ENCODE peak calls at places on chromosomes 11 and 22, in ten cellular contexts. One of them, this sample, is unnamed.
A peak's percentile ranks its signal among the peaks of the same experiment; 100 is the strongest.

GRCh38 chr22:50001388-50002231 is 11.0 kb downstream of the IL17REL start:
- DNase-seq in tibial nerve: no peak
- DNase-seq in NCI-H1694 treated with DMSO at 0.1 percent for 48 hours: no peak
- DNase-seq in GM23248: no peak
- DNase-seq in GM12865: no peak
- DNase-seq in BE2C: no peak
- DNase-seq in KBM-7: no peak
- DNase-seq in activated T-cell treated with anti-CD3 and anti-CD28 coated beads, Interleukin-2, amount 50 U/mL, for 4 hours: no peak
- DNase-seq in pons: no peak
- DNase-seq in germinal center: peak; percentile 38
- DNase-seq in this sample: no peak

GRCh38 chr11:12275818-12276217 is 101.6 kb upstream of the PARVA start:
- DNase-seq in tibial nerve: no peak
- DNase-seq in NCI-H1694 treated with DMSO at 0.1 percent for 48 hours: no peak
- DNase-seq in GM23248: no peak
- DNase-seq in GM12865: no peak
- DNase-seq in BE2C: no peak
- DNase-seq in KBM-7: no peak
- DNase-seq in activated T-cell treated with anti-CD3 and anti-CD28 coated beads, Interleukin-2, amount 50 U/mL, for 4 hours: no peak
- DNase-seq in pons: no peak
- DNase-seq in germinal center: no peak
- DNase-seq in this sample: no peak

GRCh38 chr11:114168691-114169090 is 109.2 kb downstream of the ZBTB16 start:
- DNase-seq in tibial nerve: peak; percentile 11
- DNase-seq in NCI-H1694 treated with DMSO at 0.1 percent for 48 hours: no peak
- DNase-seq in GM23248: no peak
- DNase-seq in GM12865: no peak
- DNase-seq in BE2C: no peak
- DNase-seq in KBM-7: no peak
- DNase-seq in activated T-cell treated with anti-CD3 and anti-CD28 coated beads, Interleukin-2, amount 50 U/mL, for 4 hours: no peak
- DNase-seq in pons: no peak
- DNase-seq in germinal center: no peak
- DNase-seq in this sample: no peak

GRCh38 chr11:64037027-64037633 is 1.4 kb downstream of the FLRT1 start:
- DNase-seq in tibial nerve: no peak
- DNase-seq in NCI-H1694 treated with DMSO at 0.1 percent for 48 hours: no peak
- DNase-seq in GM23248: no peak
- DNase-seq in GM12865: no peak
- DNase-seq in BE2C: no peak
- DNase-seq in KBM-7: no peak
- DNase-seq in activated T-cell treated with anti-CD3 and anti-CD28 coated beads, Interleukin-2, amount 50 U/mL, for 4 hours: no peak
- DNase-seq in pons: no peak
- DNase-seq in germinal center: no peak
- DNase-seq in this sample: no peak

GRCh38 chr11:9459573-9460321 is 1.1 kb upstream of the ZNF143 start:
- DNase-seq in tibial nerve: no peak
- DNase-seq in NCI-H1694 treated with DMSO at 0.1 percent for 48 hours: peak; percentile 4
- DNase-seq in GM23248: peak; percentile 76
- DNase-seq in GM12865: peak; percentile 72
- DNase-seq in BE2C: no peak
- DNase-seq in KBM-7: peak; percentile 55
- DNase-seq in activated T-cell treated with anti-CD3 and anti-CD28 coated beads, Interleukin-2, amount 50 U/mL, for 4 hours: peak; percentile 36
- DNase-seq in pons: peak; percentile 64
- DNase-seq in germinal center: peak; percentile 6
- DNase-seq in this sample: peak; percentile 29

GRCh38 chr11:75013051-75013450 is 24.3 kb downstream of the NEU3 start:
- DNase-seq in tibial nerve: no peak
- DNase-seq in NCI-H1694 treated with DMSO at 0.1 percent for 48 hours: no peak
- DNase-seq in GM23248: peak; percentile 41
- DNase-seq in GM12865: no peak
- DNase-seq in BE2C: no peak
- DNase-seq in KBM-7: no peak
- DNase-seq in activated T-cell treated with anti-CD3 and anti-CD28 coated beads, Interleukin-2, amount 50 U/mL, for 4 hours: no peak
- DNase-seq in pons: no peak
- DNase-seq in germinal center: no peak
- DNase-seq in this sample: no peak

GRCh38 chr11:2287102-2287501 is 14.6 kb downstream of the C11orf21 start:
- DNase-seq in tibial nerve: no peak
- DNase-seq in NCI-H1694 treated with DMSO at 0.1 percent for 48 hours: no peak
- DNase-seq in GM23248: no peak
- DNase-seq in GM12865: no peak
- DNase-seq in BE2C: peak; percentile 2
- DNase-seq in KBM-7: no peak
- DNase-seq in activated T-cell treated with anti-CD3 and anti-CD28 coated beads, Interleukin-2, amount 50 U/mL, for 4 hours: no peak
- DNase-seq in pons: no peak
- DNase-seq in germinal center: no peak
- DNase-seq in this sample: no peak

GRCh38 chr11:33207408-33207985 is 46.2 kb upstream of the CSTF3 start:
- DNase-seq in tibial nerve: no peak
- DNase-seq in NCI-H1694 treated with DMSO at 0.1 percent for 48 hours: no peak
- DNase-seq in GM23248: peak; percentile 14
- DNase-seq in GM12865: no peak
- DNase-seq in BE2C: no peak
- DNase-seq in KBM-7: peak; percentile 71
- DNase-seq in activated T-cell treated with anti-CD3 and anti-CD28 coated beads, Interleukin-2, amount 50 U/mL, for 4 hours: no peak
- DNase-seq in pons: no peak
- DNase-seq in germinal center: no peak
- DNase-seq in this sample: no peak

GRCh38 chr22:30373331-30374325 is 13.6 kb downstream of the RNF215 start:
- DNase-seq in tibial nerve: no peak
- DNase-seq in NCI-H1694 treated with DMSO at 0.1 percent for 48 hours: no peak
- DNase-seq in GM23248: no peak
- DNase-seq in GM12865: no peak
- DNase-seq in BE2C: no peak
- DNase-seq in KBM-7: no peak
- DNase-seq in activated T-cell treated with anti-CD3 and anti-CD28 coated beads, Interleukin-2, amount 50 U/mL, for 4 hours: no peak
- DNase-seq in pons: no peak
- DNase-seq in germinal center: no peak
- DNase-seq in this sample: no peak

GRCh38 chr11:87473174-87473573 is 435.4 kb downstream of the TMEM135 start:
- DNase-seq in tibial nerve: no peak
- DNase-seq in NCI-H1694 treated with DMSO at 0.1 percent for 48 hours: no peak
- DNase-seq in GM23248: peak; percentile 93
- DNase-seq in GM12865: no peak
- DNase-seq in BE2C: no peak
- DNase-seq in KBM-7: no peak
- DNase-seq in activated T-cell treated with anti-CD3 and anti-CD28 coated beads, Interleukin-2, amount 50 U/mL, for 4 hours: no peak
- DNase-seq in pons: no peak
- DNase-seq in germinal center: no peak
- DNase-seq in this sample: no peak

GRCh38 chr11:3132271-3132781 is 32.8 kb downstream of the OSBPL5 start:
- DNase-seq in tibial nerve: no peak
- DNase-seq in NCI-H1694 treated with DMSO at 0.1 percent for 48 hours: no peak
- DNase-seq in GM23248: no peak
- DNase-seq in GM12865: no peak
- DNase-seq in BE2C: no peak
- DNase-seq in KBM-7: no peak
- DNase-seq in activated T-cell treated with anti-CD3 and anti-CD28 coated beads, Interleukin-2, amount 50 U/mL, for 4 hours: peak; percentile 4
- DNase-seq in pons: no peak
- DNase-seq in germinal center: no peak
- DNase-seq in this sample: no peak

GRCh38 chr11:16293204-16293681 is 63.1 kb downstream of the SOX6 start:
- DNase-seq in tibial nerve: no peak
- DNase-seq in NCI-H1694 treated with DMSO at 0.1 percent for 48 hours: no peak
- DNase-seq in GM23248: no peak
- DNase-seq in GM12865: no peak
- DNase-seq in BE2C: no peak
- DNase-seq in KBM-7: no peak
- DNase-seq in activated T-cell treated with anti-CD3 and anti-CD28 coated beads, Interleukin-2, amount 50 U/mL, for 4 hours: no peak
- DNase-seq in pons: no peak
- DNase-seq in germinal center: no peak
- DNase-seq in this sample: no peak

GRCh38 chr11:124884869-124885479 is 12.7 kb downstream of the ROBO4 start:
- DNase-seq in tibial nerve: no peak
- DNase-seq in NCI-H1694 treated with DMSO at 0.1 percent for 48 hours: no peak
- DNase-seq in GM23248: no peak
- DNase-seq in GM12865: no peak
- DNase-seq in BE2C: no peak
- DNase-seq in KBM-7: no peak
- DNase-seq in activated T-cell treated with anti-CD3 and anti-CD28 coated beads, Interleukin-2, amount 50 U/mL, for 4 hours: no peak
- DNase-seq in pons: no peak
- DNase-seq in germinal center: no peak
- DNase-seq in this sample: no peak

GRCh38 chr11:78310500-78310909 is 107.1 kb downstream of the GAB2 start:
- DNase-seq in tibial nerve: peak; percentile 22
- DNase-seq in NCI-H1694 treated with DMSO at 0.1 percent for 48 hours: no peak
- DNase-seq in GM23248: peak; percentile 54
- DNase-seq in GM12865: peak; percentile 83
- DNase-seq in BE2C: no peak
- DNase-seq in KBM-7: no peak
- DNase-seq in activated T-cell treated with anti-CD3 and anti-CD28 coated beads, Interleukin-2, amount 50 U/mL, for 4 hours: no peak
- DNase-seq in pons: no peak
- DNase-seq in germinal center: peak; percentile 31
- DNase-seq in this sample: no peak

GRCh38 chr11:95641506-95641905 is 148.1 kb downstream of the FAM76B start:
- DNase-seq in tibial nerve: peak; percentile 45
- DNase-seq in NCI-H1694 treated with DMSO at 0.1 percent for 48 hours: no peak
- DNase-seq in GM23248: no peak
- DNase-seq in GM12865: peak; percentile 81
- DNase-seq in BE2C: no peak
- DNase-seq in KBM-7: no peak
- DNase-seq in activated T-cell treated with anti-CD3 and anti-CD28 coated beads, Interleukin-2, amount 50 U/mL, for 4 hours: no peak
- DNase-seq in pons: peak; percentile 15
- DNase-seq in germinal center: peak; percentile 8
- DNase-seq in this sample: no peak

GRCh38 chr22:50656122-50657070 is 16.2 kb upstream of the SHANK3 start:
- DNase-seq in tibial nerve: no peak
- DNase-seq in NCI-H1694 treated with DMSO at 0.1 percent for 48 hours: no peak
- DNase-seq in GM23248: peak; percentile 72
- DNase-seq in GM12865: no peak
- DNase-seq in BE2C: no peak
- DNase-seq in KBM-7: no peak
- DNase-seq in activated T-cell treated with anti-CD3 and anti-CD28 coated beads, Interleukin-2, amount 50 U/mL, for 4 hours: no peak
- DNase-seq in pons: no peak
- DNase-seq in germinal center: no peak
- DNase-seq in this sample: peak; percentile 14